ENCODE peak calls at places on chromosomes 16 and 17, in eight cellular contexts. One of them, this sample, is unnamed.

GRCh38 chr17:60392845-60393702 is 1.1 kb upstream of the USP32 start:
- DNase-seq in bronchial epithelial cell: peak
- DNase-seq in fibroblast of villous mesenchyme: peak
- DNase-seq in heart left ventricle: no peak
- DNase-seq in adrenal gland: peak
- DNase-seq in MM.1S: peak
- DNase-seq in psoas muscle: no peak
- DNase-seq in GM10248: peak
- DNase-seq in this sample: peak

GRCh38 chr16:85580684-85581083 is 32.4 kb upstream of the GSE1 start:
- DNase-seq in bronchial epithelial cell: no peak
- DNase-seq in fibroblast of villous mesenchyme: no peak
- DNase-seq in heart left ventricle: no peak
- DNase-seq in adrenal gland: no peak
- DNase-seq in MM.1S: no peak
- DNase-seq in psoas muscle: no peak
- DNase-seq in GM10248: no peak
- DNase-seq in this sample: no peak

GRCh38 chr17:56099649-56100048 is 53.6 kb upstream of the ANKFN1 start:
- DNase-seq in bronchial epithelial cell: no peak
- DNase-seq in fibroblast of villous mesenchyme: no peak
- DNase-seq in heart left ventricle: no peak
- DNase-seq in adrenal gland: no peak
- DNase-seq in MM.1S: no peak
- DNase-seq in psoas muscle: no peak
- DNase-seq in GM10248: no peak
- DNase-seq in this sample: no peak

GRCh38 chr17:46826116-46826515 is 7.6 kb upstream of the WNT3 start:
- DNase-seq in bronchial epithelial cell: no peak
- DNase-seq in fibroblast of villous mesenchyme: no peak
- DNase-seq in heart left ventricle: no peak
- DNase-seq in adrenal gland: no peak
- DNase-seq in MM.1S: no peak
- DNase-seq in psoas muscle: no peak
- DNase-seq in GM10248: no peak
- DNase-seq in this sample: no peak

GRCh38 chr17:16273499-16273898 is 56.5 kb downstream of the PIGL start:
- DNase-seq in bronchial epithelial cell: peak
- DNase-seq in fibroblast of villous mesenchyme: no peak
- DNase-seq in heart left ventricle: no peak
- DNase-seq in adrenal gland: no peak
- DNase-seq in MM.1S: no peak
- DNase-seq in psoas muscle: no peak
- DNase-seq in GM10248: no peak
- DNase-seq in this sample: no peak

GRCh38 chr16:64983226-64983625 is 138.6 kb downstream of the CDH11 start:
- DNase-seq in bronchial epithelial cell: no peak
- DNase-seq in fibroblast of villous mesenchyme: no peak
- DNase-seq in heart left ventricle: no peak
- DNase-seq in adrenal gland: no peak
- DNase-seq in MM.1S: no peak
- DNase-seq in psoas muscle: no peak
- DNase-seq in GM10248: no peak
- DNase-seq in this sample: no peak

GRCh38 chr17:45332989-45333701 is 16.3 kb upstream of the MAP3K14 start:
- DNase-seq in bronchial epithelial cell: no peak
- DNase-seq in fibroblast of villous mesenchyme: no peak
- DNase-seq in heart left ventricle: no peak
- DNase-seq in adrenal gland: peak
- DNase-seq in MM.1S: no peak
- DNase-seq in psoas muscle: no peak
- DNase-seq in GM10248: peak
- DNase-seq in this sample: peak

GRCh38 chr16:47565454-47565853 is 104.3 kb downstream of the PHKB start:
- DNase-seq in bronchial epithelial cell: peak
- DNase-seq in fibroblast of villous mesenchyme: peak
- DNase-seq in heart left ventricle: peak
- DNase-seq in adrenal gland: peak
- DNase-seq in MM.1S: no peak
- DNase-seq in psoas muscle: peak
- DNase-seq in GM10248: no peak
- DNase-seq in this sample: no peak

GRCh38 chr16:46620265-46621005 is 744 bp downstream of the SHCBP1 start:
- DNase-seq in bronchial epithelial cell: no peak
- DNase-seq in fibroblast of villous mesenchyme: peak
- DNase-seq in heart left ventricle: no peak
- DNase-seq in adrenal gland: no peak
- DNase-seq in MM.1S: peak
- DNase-seq in psoas muscle: no peak
- DNase-seq in GM10248: peak
- DNase-seq in this sample: no peak

GRCh38 chr16:85753559-85753958 is 2.7 kb upstream of the C16orf74 start:
- DNase-seq in bronchial epithelial cell: peak
- DNase-seq in fibroblast of villous mesenchyme: no peak
- DNase-seq in heart left ventricle: no peak
- DNase-seq in adrenal gland: no peak
- DNase-seq in MM.1S: no peak
- DNase-seq in psoas muscle: no peak
- DNase-seq in GM10248: no peak
- DNase-seq in this sample: no peak

GRCh38 chr17:29214215-29215146 is 32.2 kb upstream of the CRYBA1 start:
- DNase-seq in bronchial epithelial cell: no peak
- DNase-seq in fibroblast of villous mesenchyme: no peak
- DNase-seq in heart left ventricle: no peak
- DNase-seq in adrenal gland: no peak
- DNase-seq in MM.1S: no peak
- DNase-seq in psoas muscle: no peak
- DNase-seq in GM10248: no peak
- DNase-seq in this sample: no peak

GRCh38 chr17:80002690-80003490 is 32.8 kb downstream of the TBC1D16 start:
- DNase-seq in bronchial epithelial cell: no peak
- DNase-seq in fibroblast of villous mesenchyme: no peak
- DNase-seq in heart left ventricle: no peak
- DNase-seq in adrenal gland: no peak
- DNase-seq in MM.1S: no peak
- DNase-seq in psoas muscle: peak
- DNase-seq in GM10248: no peak
- DNase-seq in this sample: no peak

GRCh38 chr16:53509906-53510703 is 7.1 kb upstream of the AKTIP start:
- DNase-seq in bronchial epithelial cell: peak
- DNase-seq in fibroblast of villous mesenchyme: peak
- DNase-seq in heart left ventricle: peak
- DNase-seq in adrenal gland: peak
- DNase-seq in MM.1S: peak
- DNase-seq in psoas muscle: peak
- DNase-seq in GM10248: peak
- DNase-seq in this sample: peak

GRCh38 chr17:7479389-7480192 is at the start of gene ZBTB4:
- DNase-seq in bronchial epithelial cell: peak
- DNase-seq in fibroblast of villous mesenchyme: peak
- DNase-seq in heart left ventricle: peak
- DNase-seq in adrenal gland: no peak
- DNase-seq in MM.1S: peak
- DNase-seq in psoas muscle: peak
- DNase-seq in GM10248: peak
- DNase-seq in this sample: peak

GRCh38 chr16:89358030-89359005 is 132.0 kb downstream of the ANKRD11 start:
- DNase-seq in bronchial epithelial cell: no peak
- DNase-seq in fibroblast of villous mesenchyme: no peak
- DNase-seq in heart left ventricle: no peak
- DNase-seq in adrenal gland: no peak
- DNase-seq in MM.1S: no peak
- DNase-seq in psoas muscle: peak
- DNase-seq in GM10248: no peak
- DNase-seq in this sample: no peak

GRCh38 chr16:83701494-83701893 is 106.3 kb upstream of the HSBP1 start:
- DNase-seq in bronchial epithelial cell: peak
- DNase-seq in fibroblast of villous mesenchyme: peak
- DNase-seq in heart left ventricle: no peak
- DNase-seq in adrenal gland: no peak
- DNase-seq in MM.1S: peak
- DNase-seq in psoas muscle: no peak
- DNase-seq in GM10248: peak
- DNase-seq in this sample: peak

GRCh38 chr16:79509221-79509631 is 91.3 kb downstream of the MAF start:
- DNase-seq in bronchial epithelial cell: no peak
- DNase-seq in fibroblast of villous mesenchyme: no peak
- DNase-seq in heart left ventricle: peak
- DNase-seq in adrenal gland: peak
- DNase-seq in MM.1S: no peak
- DNase-seq in psoas muscle: peak
- DNase-seq in GM10248: no peak
- DNase-seq in this sample: no peak

GRCh38 chr17:75612906-75613626 is 20.2 kb upstream of the SMIM5 start:
- DNase-seq in bronchial epithelial cell: no peak
- DNase-seq in fibroblast of villous mesenchyme: no peak
- DNase-seq in heart left ventricle: peak
- DNase-seq in adrenal gland: no peak
- DNase-seq in MM.1S: no peak
- DNase-seq in psoas muscle: no peak
- DNase-seq in GM10248: no peak
- DNase-seq in this sample: no peak

GRCh38 chr17:57158296-57158695 is 73.2 kb downstream of the AKAP1 start:
- DNase-seq in bronchial epithelial cell: peak
- DNase-seq in fibroblast of villous mesenchyme: no peak
- DNase-seq in heart left ventricle: no peak
- DNase-seq in adrenal gland: no peak
- DNase-seq in MM.1S: no peak
- DNase-seq in psoas muscle: no peak
- DNase-seq in GM10248: no peak
- DNase-seq in this sample: no peak

GRCh38 chr16:2465653-2466415 is 5.3 kb upstream of the NTN3 start:
- DNase-seq in bronchial epithelial cell: no peak
- DNase-seq in fibroblast of villous mesenchyme: no peak
- DNase-seq in heart left ventricle: no peak
- DNase-seq in adrenal gland: no peak
- DNase-seq in MM.1S: no peak
- DNase-seq in psoas muscle: no peak
- DNase-seq in GM10248: no peak
- DNase-seq in this sample: no peak
- TF ChIP-seq CTCF in bronchial epithelial cell: peak
- TF ChIP-seq CTCF in fibroblast of villous mesenchyme: peak
- TF ChIP-seq CTCF in heart left ventricle: peak
- TF ChIP-seq CTCF in adrenal gland: no peak
- TF ChIP-seq CTCF in MM.1S: peak
- TF ChIP-seq CTCF in psoas muscle: no peak
- TF ChIP-seq CTCF in GM10248: peak
- TF ChIP-seq CTCF in this sample: no peak

GRCh38 chr16:49832177-49832576 is 23.7 kb downstream of the ZNF423 start:
- DNase-seq in bronchial epithelial cell: no peak
- DNase-seq in fibroblast of villous mesenchyme: no peak
- DNase-seq in heart left ventricle: no peak
- DNase-seq in adrenal gland: no peak
- DNase-seq in MM.1S: no peak
- DNase-seq in psoas muscle: peak
- DNase-seq in GM10248: no peak
- DNase-seq in this sample: no peak
- TF ChIP-seq CTCF in bronchial epithelial cell: no peak
- TF ChIP-seq CTCF in fibroblast of villous mesenchyme: no peak
- TF ChIP-seq CTCF in heart left ventricle: no peak
- TF ChIP-seq CTCF in adrenal gland: no peak
- TF ChIP-seq CTCF in MM.1S: no peak
- TF ChIP-seq CTCF in psoas muscle: no peak
- TF ChIP-seq CTCF in GM10248: no peak
- TF ChIP-seq CTCF in this sample: no peak

GRCh38 chr17:49471089-49471683 is 23.9 kb upstream of the NGFR start:
- DNase-seq in bronchial epithelial cell: no peak
- DNase-seq in fibroblast of villous mesenchyme: peak
- DNase-seq in heart left ventricle: peak
- DNase-seq in adrenal gland: peak
- DNase-seq in MM.1S: no peak
- DNase-seq in psoas muscle: peak
- DNase-seq in GM10248: no peak
- DNase-seq in this sample: no peak
- TF ChIP-seq CTCF in bronchial epithelial cell: no peak
- TF ChIP-seq CTCF in fibroblast of villous mesenchyme: no peak
- TF ChIP-seq CTCF in heart left ventricle: no peak
- TF ChIP-seq CTCF in adrenal gland: no peak
- TF ChIP-seq CTCF in MM.1S: no peak
- TF ChIP-seq CTCF in psoas muscle: no peak
- TF ChIP-seq CTCF in GM10248: no peak
- TF ChIP-seq CTCF in this sample: no peak

GRCh38 chr16:49890876-49891275 is 35.0 kb upstream of the ZNF423 start:
- DNase-seq in bronchial epithelial cell: no peak
- DNase-seq in fibroblast of villous mesenchyme: no peak
- DNase-seq in heart left ventricle: peak
- DNase-seq in adrenal gland: no peak
- DNase-seq in MM.1S: no peak
- DNase-seq in psoas muscle: no peak
- DNase-seq in GM10248: no peak
- DNase-seq in this sample: no peak
- TF ChIP-seq CTCF in bronchial epithelial cell: no peak
- TF ChIP-seq CTCF in fibroblast of villous mesenchyme: peak
- TF ChIP-seq CTCF in heart left ventricle: peak
- TF ChIP-seq CTCF in adrenal gland: no peak
- TF ChIP-seq CTCF in MM.1S: peak
- TF ChIP-seq CTCF in psoas muscle: peak
- TF ChIP-seq CTCF in GM10248: no peak
- TF ChIP-seq CTCF in this sample: no peak

DNA sequence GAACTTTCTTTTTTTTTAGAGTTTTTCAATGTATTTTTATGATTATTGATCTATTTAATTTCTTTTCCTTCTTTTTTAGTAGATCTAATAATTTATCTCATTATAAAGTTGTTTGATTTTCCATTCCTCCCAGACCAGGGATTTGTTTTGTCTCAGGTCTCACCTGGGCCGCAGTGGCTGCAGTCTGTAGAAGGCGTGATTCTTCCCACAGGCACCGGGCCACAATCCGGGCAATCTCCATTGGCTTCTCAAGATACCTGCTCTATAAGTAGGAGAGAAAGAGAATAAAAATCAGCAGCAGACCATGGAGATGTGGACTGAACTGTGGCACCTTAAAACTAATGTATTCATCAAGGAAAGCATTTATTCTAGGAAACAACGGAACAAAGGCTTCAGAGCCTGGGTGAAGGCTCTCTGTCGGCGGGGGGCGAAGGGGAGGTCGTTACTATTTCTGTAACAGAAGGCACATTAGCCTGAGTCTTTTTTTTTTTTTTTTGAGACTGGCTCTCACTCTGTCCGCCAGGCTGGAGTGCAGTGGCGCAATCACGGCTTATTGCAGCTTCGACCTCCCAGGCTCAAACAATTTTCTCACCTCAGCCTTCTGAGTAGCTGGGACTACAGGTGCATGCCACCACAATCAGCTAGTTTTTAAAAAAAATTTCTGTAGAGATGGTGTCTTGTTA is 42.7 kb downstream of the STAT3 start:
- DNase-seq in bronchial epithelial cell: no peak
- DNase-seq in fibroblast of villous mesenchyme: no peak
- DNase-seq in heart left ventricle: no peak
- DNase-seq in adrenal gland: no peak
- DNase-seq in MM.1S: no peak
- DNase-seq in psoas muscle: no peak
- DNase-seq in GM10248: no peak
- DNase-seq in this sample: no peak
- TF ChIP-seq CTCF in bronchial epithelial cell: no peak
- TF ChIP-seq CTCF in fibroblast of villous mesenchyme: no peak
- TF ChIP-seq CTCF in heart left ventricle: no peak
- TF ChIP-seq CTCF in adrenal gland: no peak
- TF ChIP-seq CTCF in MM.1S: no peak
- TF ChIP-seq CTCF in psoas muscle: no peak
- TF ChIP-seq CTCF in GM10248: no peak
- TF ChIP-seq CTCF in this sample: no peak

This sample was measured in GM20000.